ENCODE peak calls at places on chromosomes 11 and 22, in four cellular contexts. B is tibial artery, G is cardiac muscle cell, V is mesenchymal stem cell. N is an unnamed sample.

GRCh38 chr11:131095501-131096185 is 179.4 kb upstream of the SNX19 start:
- DNase-seq in B (no peak), G (no peak), V (no peak), N (no peak)

GRCh38 chr11:19803506-19803998 is 90.9 kb downstream of the NAV2 start:
- DNase-seq in B (no peak), V (no peak), G (no peak), N (no peak)

GRCh38 chr11:92329137-92329536 is 104.5 kb downstream of the FAT3 start:
- DNase-seq in V (no peak), B (no peak), G (no peak), N (no peak)

GRCh38 chr11:116618461-116618860 is 154.3 kb downstream of the BUD13 start:
- DNase-seq in G (no peak), B (no peak), V (no peak), N (no peak)

GRCh38 chr11:74417379-74417804 is 19.2 kb upstream of the PGM2L1 start:
- DNase-seq in G (no peak), V (peak; percentile 12), B (no peak), N (peak; percentile 41)

GRCh38 chr11:11993814-11994213 is 14.6 kb downstream of the DKK3 start:
- DNase-seq in G (peak; percentile 72), V (peak; percentile 93), B (no peak), N (peak; percentile 36)

GRCh38 chr11:44011797-44012196 is 36.0 kb upstream of the ACCSL start:
- DNase-seq in B (no peak), G (no peak), V (no peak), N (no peak)

GRCh38 chr22:20106205-20106848 is 9.6 kb upstream of the RANBP1 start:
- DNase-seq in G (no peak), B (no peak), V (no peak), N (no peak)

GRCh38 chr11:129331217-129331616 is 44.4 kb upstream of the BARX2 start:
- DNase-seq in V (no peak), B (no peak), G (peak; percentile 9), N (no peak)

GRCh38 chr22:37484115-37485005 is 1.8 kb downstream of the MFNG start:
- DNase-seq in V (no peak), B (peak; percentile 77), G (no peak), N (no peak)

GRCh38 chr22:33757443-33758124 is 162.7 kb downstream of the LARGE1 start:
- DNase-seq in V (no peak), B (no peak), G (no peak), N (no peak)

GRCh38 chr11:62810748-62811147 is 5.5 kb upstream of the NXF1 start:
- DNase-seq in G (no peak), V (no peak), B (no peak), N (no peak)

GRCh38 chr11:66118847-66119246 is 48.8 kb downstream of the PACS1 start:
- DNase-seq in G (peak; percentile 6), B (no peak), V (no peak), N (no peak)

GRCh38 chr11:85823816-85824215 is 12.9 kb upstream of the SYTL2 start:
- DNase-seq in G (no peak), V (peak; percentile 76), B (no peak), N (no peak)

GRCh38 chr11:33444835-33445594 is 187.8 kb downstream of the HIPK3 start:
- DNase-seq in B (no peak), G (peak; percentile 9), V (no peak), N (no peak)

GRCh38 chr11:34667810-34668582 is 47.1 kb downstream of the EHF start:
- DNase-seq in V (no peak), B (no peak), G (no peak), N (no peak)

GRCh38 chr11:119712459-119713360 is 16.3 kb downstream of the NECTIN1 start:
- DNase-seq in B (no peak), G (no peak), V (no peak), N (no peak)

GRCh38 chr11:134266841-134267251 is 9.3 kb upstream of the GLB1L3 start:
- DNase-seq in G (peak; percentile 84), V (peak; percentile 45), B (no peak), N (no peak)

GRCh38 chr22:38607680-38608079 is 37.7 kb upstream of the DMC1 start:
- DNase-seq in V (no peak), G (no peak), B (no peak), N (no peak)

GRCh38 chr11:125239585-125240331 is 75.2 kb downstream of the PKNOX2 start:
- DNase-seq in G (no peak), B (no peak), V (no peak), N (no peak)

GRCh38 chr11:62130498-62131464 is 7.0 kb downstream of the INCENP start:
- DNase-seq in G (no peak), V (no peak), B (peak; percentile 16), N (no peak)

GRCh38 chr22:48936391-48936790 is 891.3 kb downstream of the BRD1 start:
- DNase-seq in G (no peak), V (no peak), B (no peak), N (no peak)

GRCh38 chr11:8096575-8096974 is 15.6 kb downstream of the TUB start:
- DNase-seq in G (no peak), B (no peak), V (no peak), N (no peak)

GRCh38 chr11:14836106-14836492 is 55.9 kb downstream of the CYP2R1 start:
- DNase-seq in G (no peak), B (no peak), V (no peak), N (no peak)

GRCh38 chr22:17339095-17339693 is 30.1 kb upstream of the CECR2 start:
- DNase-seq in B (no peak), G (peak; percentile 57), V (no peak), N (no peak)
- H3K4me1 ChIP-seq in B (no peaks in the 10 kb centered on the region), G (peaks cover 8% of the 10 kb centered on the region), V (no peaks in the 10 kb centered on the region), N (no peaks in the 10 kb centered on the region)

GRCh38 chr11:46947399-46948077 is 11.0 kb downstream of the CSTPP1 start:
- DNase-seq in V (no peak), B (no peak), G (no peak), N (no peak)

GRCh38 chr11:46952553-46952952 is 16.0 kb downstream of the CSTPP1 start:
- DNase-seq in G (no peak), B (no peak), V (no peak), N (no peak)

GRCh38 chr11:46951864-46952263 is 15.3 kb downstream of the CSTPP1 start:
- DNase-seq in V (no peak), G (no peak), B (no peak), N (no peak)

GRCh38 chr11:46949297-46949696 is 12.7 kb downstream of the CSTPP1 start:
- DNase-seq in V (no peak), B (no peak), G (no peak), N (no peak)

DNA sequence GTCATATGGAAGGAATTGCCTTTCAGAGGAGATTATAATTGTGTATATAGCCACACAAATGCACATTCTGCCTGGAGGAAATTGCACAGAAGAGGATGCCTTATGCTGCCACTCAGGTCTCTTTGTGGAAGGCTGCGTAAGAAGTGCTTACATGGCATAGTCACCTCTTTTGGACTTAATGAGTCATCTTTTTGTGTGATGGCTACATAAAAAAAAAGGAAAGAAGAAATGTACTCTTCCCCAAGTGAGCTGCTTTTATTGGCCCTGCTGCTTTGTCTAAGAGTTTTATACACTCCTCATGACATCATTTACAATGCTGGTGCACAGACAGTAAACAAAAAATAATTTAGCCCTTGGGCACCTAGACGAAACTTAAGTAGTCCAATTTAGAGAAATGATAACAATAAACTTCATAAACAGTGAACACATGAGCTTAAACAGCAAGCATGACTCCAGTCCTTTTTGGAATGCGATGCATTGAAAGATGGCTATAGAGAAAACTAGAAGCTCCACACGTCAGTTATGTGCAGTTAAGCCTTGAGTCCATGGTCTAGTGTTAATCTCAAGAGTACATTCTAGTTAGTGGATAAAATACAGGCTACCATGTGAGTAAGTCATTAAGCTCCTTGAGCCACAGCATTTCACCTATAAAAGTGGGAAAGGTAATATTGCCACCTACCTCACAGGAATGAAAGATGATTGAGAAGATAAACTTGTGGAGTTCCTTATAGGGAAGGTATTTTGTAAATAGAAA is 12.0 kb downstream of the CSTPP1 start:
- DNase-seq in G (peak; percentile 60), B (no peak), V (peak; percentile 92), N (peak; percentile 52)
- H3K27ac ChIP-seq in G (no peak overlapping the region), B (no peak overlapping the region), V (peak overlapping the region; percentile 45), N (no peak overlapping the region)

GRCh38 chr22:29693671-29694070 is 26.1 kb upstream of the CABP7 start:
- DNase-seq in V (no peak), G (no peak), B (no peak), N (no peak)
- H3K4me1 ChIP-seq in V (peaks cover 16% of the 10 kb centered on the region), G (peaks cover 11% of the 10 kb centered on the region), B (no peaks in the 10 kb centered on the region), N (peaks cover 57% of the 10 kb centered on the region)

GRCh38 chr22:50306753-50307749 is at the start of gene PLXNB2:
- DNase-seq in V (peak; percentile 81), B (peak; percentile 82), G (peak; percentile 91), N (peak; percentile 93)
- H3K27ac ChIP-seq in V (peak within 1 kb of the TSS; percentile 97), B (peak within 1 kb of the TSS; percentile 92), G (peak within 1 kb of the TSS; percentile 83), N (peak within 1 kb of the TSS; percentile 95)

GRCh38 chr22:25078591-25078990 is 121.1 kb upstream of the CRYBB3 start:
- DNase-seq in B (peak; percentile 40), G (no peak), V (no peak), N (no peak)
- H3K4me1 ChIP-seq in B (no peaks in the 10 kb centered on the region), G (peaks cover 5% of the 10 kb centered on the region), V (peaks cover under 1% of the 10 kb centered on the region), N (no peaks in the 10 kb centered on the region)

GRCh38 chr11:35736952-35737351 is 74.4 kb downstream of the TRIM44 start:
- DNase-seq in G (no peak), V (no peak), B (no peak), N (no peak)
- H3K27ac ChIP-seq in G (no peak overlapping the region), V (no peak overlapping the region), B (no peak overlapping the region), N (no peak overlapping the region)

GRCh38 chr22:44033689-44034088 is 9.6 kb downstream of the PARVB start:
- DNase-seq in V (peak; percentile 21), G (peak; percentile 19), B (no peak), N (no peak)

GRCh38 chr22:44032126-44032730 is 8.1 kb downstream of the PARVB start:
- DNase-seq in B (no peak), G (no peak), V (no peak), N (no peak)

GRCh38 chr22:44030702-44031082 is 6.6 kb downstream of the PARVB start:
- DNase-seq in G (no peak), V (no peak), B (no peak), N (no peak)

GRCh38 chr22:44031111-44031963 is 7.2 kb downstream of the PARVB start:
- DNase-seq in B (no peak), G (peak; percentile 47), V (no peak), N (peak; percentile 16)

GRCh38 chr22:44033287-44033686 is 9.2 kb downstream of the PARVB start:
- DNase-seq in B (no peak), V (no peak), G (no peak), N (no peak)
- H3K4me1 ChIP-seq in B (no peaks in the 10 kb centered on the region), V (peaks cover 6% of the 10 kb centered on the region), G (peaks cover 24% of the 10 kb centered on the region), N (peaks cover 5% of the 10 kb centered on the region)

DNA sequence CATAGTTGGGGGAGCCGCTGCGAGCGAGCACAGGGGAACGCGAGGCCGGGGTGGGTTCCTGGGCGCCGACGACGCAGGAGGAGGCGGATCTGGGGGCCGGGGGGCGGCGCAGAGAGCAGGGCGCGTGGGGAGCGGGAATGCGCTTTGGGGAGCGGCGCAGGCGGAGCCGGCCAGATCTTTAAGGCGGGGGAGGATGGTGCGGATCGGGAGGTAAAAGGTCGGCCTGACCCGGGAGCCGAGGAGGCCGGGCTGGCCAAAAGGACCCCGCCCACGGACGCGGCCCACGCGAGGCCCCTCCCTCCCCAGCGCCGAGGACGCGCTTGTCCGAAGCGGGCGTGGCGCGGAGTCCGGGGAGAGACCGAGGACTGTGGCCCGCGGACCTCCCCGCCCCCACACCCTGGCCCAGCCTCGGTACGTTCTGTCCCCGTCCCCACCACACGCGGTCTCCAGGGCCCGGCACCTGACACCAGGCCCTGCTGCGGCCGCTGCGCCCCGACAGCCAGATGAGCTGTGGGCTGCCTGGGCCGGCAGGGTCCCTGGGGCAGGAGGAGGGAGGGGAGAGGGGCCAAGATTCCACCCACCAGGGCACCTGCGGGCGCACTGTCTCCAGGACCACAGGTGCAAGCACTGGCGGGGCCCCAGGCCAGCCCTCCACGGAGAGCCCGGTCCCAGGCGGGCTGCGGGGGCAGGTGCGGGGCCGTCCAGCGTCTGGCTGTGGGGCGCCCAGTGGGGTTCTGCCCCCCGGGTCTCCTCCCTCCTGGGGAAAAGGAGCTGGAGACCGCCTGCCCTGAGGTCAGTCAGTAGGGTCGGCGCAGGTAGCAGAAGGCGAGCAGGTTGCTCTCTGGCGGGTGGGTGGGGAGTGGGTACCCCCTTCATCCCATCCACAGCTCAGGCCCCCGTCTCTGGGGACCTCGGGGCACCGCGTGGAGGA is 10.9 kb downstream of the PIM3 start:
- DNase-seq in B (peak; percentile 76), G (peak; percentile 72), V (no peak), N (no peak)
- H3K27ac ChIP-seq in B (peak overlapping the region; percentile 89), G (no peak overlapping the region), V (no peak overlapping the region), N (peak overlapping the region; percentile 89)

N was measured in A673.